ENCODE peak calls at places on chromosome 10, in five cellular contexts. L is fibroblast of lung, O is IMR-90, S is HCT116, Z is PC-3. K is an unnamed sample.

GRCh38 chr10:3763035-3763456 is 22.0 kb downstream of the KLF6 start:
- DNase-seq in Z (peak; percentile 85), L (peak; percentile 41), O (peak; percentile 59), S (peak; percentile 72), K (no peak)

GRCh38 chr10:48231699-48232315 is 42.7 kb downstream of the FRMPD2 start:
- DNase-seq in S (no peak), O (no peak), Z (peak; percentile 26), L (no peak), K (no peak)

GRCh38 chr10:13758302-13758701 is 171.5 kb downstream of the PRPF18 start:
- DNase-seq in Z (no peak), S (peak; percentile 3), L (peak; percentile 58), O (peak; percentile 70), K (no peak)

GRCh38 chr10:90229486-90229885 is 528.1 kb downstream of the KIF20B start:
- DNase-seq in Z (no peak), O (no peak), L (no peak), S (no peak), K (no peak)

GRCh38 chr10:77613476-77614130 is 24.0 kb downstream of the KCNMA1 start:
- DNase-seq in L (no peak), S (no peak), O (no peak), Z (no peak), K (no peak)

GRCh38 chr10:54402576-54402975 is 398.5 kb downstream of the PCDH15 start:
- DNase-seq in S (no peak), Z (peak; percentile 76), O (peak; percentile 7), L (peak; percentile 65), K (peak; percentile 42)

GRCh38 chr10:1270490-1270889 is 214.3 kb downstream of the WDR37 start:
- DNase-seq in S (no peak), O (no peak), L (no peak), Z (no peak), K (no peak)

GRCh38 chr10:85919358-85920022 is 447.1 kb downstream of the GRID1 start:
- DNase-seq in S (no peak), L (no peak), Z (no peak), O (no peak), K (no peak)

GRCh38 chr10:87816842-87817178 is 1.2 kb downstream of the ATAD1 start:
- DNase-seq in O (no peak), L (peak; percentile 5), Z (peak; percentile 5), S (no peak), K (no peak)

GRCh38 chr10:119501690-119502089 is 40.8 kb downstream of the RGS10 start:
- DNase-seq in L (no peak), Z (no peak), S (no peak), O (no peak), K (no peak)

GRCh38 chr10:119203006-119203405 is 4.4 kb upstream of the GRK5 start:
- DNase-seq in L (peak; percentile 39), Z (peak; percentile 64), O (peak; percentile 84), S (no peak), K (no peak)

GRCh38 chr10:99708428-99709010 is 23.4 kb downstream of the COX15 start:
- DNase-seq in Z (no peak), O (peak; percentile 56), L (peak; percentile 16), S (no peak), K (peak; percentile 19)

DNA sequence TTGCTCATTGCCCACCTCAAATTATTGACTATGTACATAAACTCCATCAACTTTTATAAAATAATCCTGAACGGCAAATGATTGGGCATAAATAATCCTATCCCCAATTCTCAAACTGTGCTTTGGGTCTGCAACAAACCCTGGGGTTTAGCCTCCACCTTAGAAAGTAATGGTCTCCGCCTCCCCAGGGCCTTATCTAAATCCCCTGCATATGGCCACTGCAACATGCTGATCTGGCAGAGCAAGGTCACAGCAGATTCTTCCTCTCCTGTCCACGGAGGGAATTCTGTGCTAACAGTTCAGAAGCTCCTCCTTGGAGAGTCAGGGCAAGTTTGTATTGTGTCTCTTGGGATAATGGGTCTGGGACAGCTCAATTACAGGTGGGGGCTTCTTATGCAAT is 18.4 kb downstream of the FXYD4 start:
- DNase-seq in O (no peak), S (no peak), Z (no peak), L (no peak), K (no peak)
- H3K4me3 ChIP-seq in O (no peak overlapping the region), S (no peak overlapping the region), Z (no peak overlapping the region), L (no peak overlapping the region), K (no peak overlapping the region)

DNA sequence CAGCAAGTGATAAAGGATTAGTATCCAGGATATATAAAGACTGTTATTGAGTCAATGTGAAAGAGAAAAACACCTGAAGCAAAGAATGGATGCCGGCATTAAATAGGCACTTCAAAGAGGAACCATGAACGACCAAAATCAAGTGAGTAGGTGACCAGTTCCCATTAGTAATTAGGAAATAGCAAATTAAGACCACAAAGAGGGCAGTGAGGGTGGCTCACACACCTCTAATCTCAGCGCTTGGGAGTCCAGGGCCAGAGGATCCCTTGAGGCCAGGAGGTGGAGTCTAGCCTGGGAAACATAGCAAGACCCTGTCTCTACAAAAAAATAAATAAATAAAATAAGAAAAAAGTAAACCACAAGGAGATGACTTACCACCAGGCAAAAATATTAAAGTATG is 1.5 kb upstream of the ANTXRL start:
- DNase-seq in L (no peak), S (no peak), Z (no peak), O (no peak), K (no peak)
- H2AFZ ChIP-seq in L (peak overlapping the region; percentile 83), S (no peak overlapping the region), Z (peak overlapping the region; percentile 78), O (no peak overlapping the region), K (peak overlapping the region; percentile 81)

GRCh38 chr10:100755821-100756220 is 10.4 kb downstream of the PAX2 start:
- DNase-seq in Z (no peak), S (no peak), L (no peak), O (no peak), K (no peak)
- H3K27me3 ChIP-seq in Z (peaks cover 96% of the 10 kb centered on the region), S (peaks cover 4% of the 10 kb centered on the region), L (peaks cover 53% of the 10 kb centered on the region), O (peaks cover 84% of the 10 kb centered on the region), K (no peaks in the 10 kb centered on the region)

DNA sequence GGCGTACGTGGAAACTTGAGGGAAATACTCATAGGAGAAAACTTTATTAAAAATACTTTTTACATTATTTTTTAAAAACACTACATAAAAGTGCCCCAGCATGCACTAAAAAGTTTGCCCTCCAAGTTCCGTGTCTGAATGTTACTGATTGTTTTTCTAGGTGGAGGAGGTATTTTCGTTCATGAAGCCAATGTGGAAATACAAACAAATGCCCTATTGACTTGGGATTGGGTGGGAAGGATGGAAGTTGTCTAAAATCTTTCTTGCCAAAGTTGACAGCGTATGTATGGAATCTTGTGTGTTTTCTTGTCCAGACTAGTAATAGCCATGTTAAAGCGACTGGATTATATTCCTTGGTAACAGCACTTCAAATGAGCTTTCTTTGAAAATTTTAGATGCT is 1.2 kb downstream of the PROSER2 start:
- DNase-seq in O (peak; percentile 30), Z (no peak), L (peak; percentile 22), S (no peak), K (no peak)
- H3K4me3 ChIP-seq in O (no peak overlapping the region), Z (peak overlapping the region; percentile 91), L (peak overlapping the region; percentile 74), S (peak overlapping the region; percentile 80), K (no peak overlapping the region)

DNA sequence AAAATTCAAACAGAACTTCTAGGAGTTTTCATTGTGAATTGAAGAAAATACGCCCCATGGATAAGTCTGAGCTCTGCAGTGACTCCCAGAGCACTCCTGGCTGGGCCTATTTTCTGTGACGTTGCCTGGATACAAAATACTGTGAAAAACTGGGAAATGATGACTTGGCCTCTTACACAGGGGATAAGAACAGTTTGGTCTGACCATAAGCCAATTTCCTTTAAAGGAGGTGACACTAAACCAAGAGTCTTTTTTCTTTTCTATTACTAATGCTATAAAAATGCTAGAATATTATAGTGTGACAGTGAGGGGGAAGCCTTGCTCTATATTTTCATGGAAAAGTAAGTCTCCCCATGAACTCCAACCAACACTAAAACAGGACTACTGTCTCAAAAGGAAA is 45.6 kb downstream of the MYOF start:
- DNase-seq in Z (peak; percentile 76), L (peak; percentile 99), O (peak; percentile 97), S (no peak), K (no peak)
- H2AFZ ChIP-seq in Z (no peak overlapping the region), L (no peak overlapping the region), O (no peak overlapping the region), S (no peak overlapping the region), K (no peak overlapping the region)

GRCh38 chr10:52313350-52314006 is 603 bp upstream of the DKK1 start:
- DNase-seq in Z (no peak), L (peak; percentile 12), S (peak; percentile 55), O (peak; percentile 32), K (no peak)

GRCh38 chr10:52312999-52313349 is 1.1 kb upstream of the DKK1 start:
- DNase-seq in Z (no peak), S (no peak), O (peak; percentile 6), L (peak; percentile 19), K (no peak)

GRCh38 chr10:52314007-52314821 is at the start of gene DKK1:
- DNase-seq in Z (peak; percentile 100), L (peak; percentile 79), S (peak; percentile 86), O (peak; percentile 76), K (no peak)

DNA sequence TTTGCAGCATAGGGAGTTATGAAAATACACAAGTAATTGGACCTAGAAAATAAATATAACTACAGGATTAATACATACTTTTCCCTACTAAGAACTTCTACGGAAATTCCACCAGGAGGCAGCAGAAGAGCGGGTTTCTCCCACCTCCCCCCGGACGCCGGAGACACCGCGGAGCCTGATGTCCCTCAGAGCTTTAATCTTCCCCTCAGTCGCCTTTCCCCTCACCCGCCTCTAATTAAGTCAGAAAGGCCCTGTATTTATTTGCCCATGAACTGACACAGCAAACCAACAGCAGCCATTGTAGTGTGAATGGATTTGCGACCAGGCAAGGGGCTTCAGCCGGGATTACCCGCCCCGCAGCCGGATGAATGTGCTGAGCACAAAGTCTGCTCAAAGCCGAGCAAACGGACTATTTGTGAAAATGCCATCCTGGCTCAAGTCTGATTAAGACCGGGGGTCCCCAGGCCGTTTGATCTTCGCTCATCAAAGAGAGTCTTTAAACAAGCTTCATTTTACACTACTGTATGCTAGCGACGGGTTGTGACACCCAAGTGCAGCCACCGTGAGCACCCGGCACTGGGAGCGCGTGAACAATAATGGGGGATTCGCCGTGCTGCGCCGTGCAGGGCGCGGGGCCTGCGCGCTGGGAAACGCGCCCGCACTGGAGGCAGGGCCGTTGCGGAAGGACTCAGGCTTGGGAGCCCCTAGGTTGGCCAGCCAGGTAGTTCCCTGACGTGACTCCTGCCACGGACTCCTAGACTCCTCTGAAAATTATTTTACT is 5.6 kb upstream of the DKK1 start:
- DNase-seq in O (peak; percentile 78), S (no peak), L (peak; percentile 85), Z (peak; percentile 94), K (peak; percentile 41)
- H3K27me3 ChIP-seq in O (no peaks in the 10 kb centered on the region), S (no peaks in the 10 kb centered on the region), L (no peaks in the 10 kb centered on the region), Z (no peaks in the 10 kb centered on the region), K (no peaks in the 10 kb centered on the region)

DNA sequence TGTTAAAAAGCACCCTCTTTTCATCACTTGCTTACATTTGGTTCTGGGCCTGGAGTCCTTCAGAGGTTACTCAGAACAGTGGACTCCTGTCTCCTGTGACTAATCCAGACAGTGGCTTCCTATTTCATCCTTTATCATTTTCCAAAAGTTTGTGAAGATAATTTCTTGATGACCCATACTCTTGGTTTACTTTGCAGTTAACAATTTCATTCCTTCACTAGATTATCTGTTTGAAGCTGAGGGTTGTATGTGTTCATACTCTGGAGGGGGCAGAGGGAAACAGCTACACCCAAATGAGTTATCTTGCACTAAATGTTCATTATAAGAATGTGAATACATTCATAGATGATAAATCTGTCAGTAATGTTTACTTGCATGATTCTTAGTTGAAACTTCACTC is 124.7 kb downstream of the ZNF248 start:
- DNase-seq in Z (peak; percentile 97), L (no peak), S (no peak), O (peak; percentile 1), K (no peak)
- H3K4me3 ChIP-seq in Z (no peak overlapping the region), L (no peak overlapping the region), S (no peak overlapping the region), O (no peak overlapping the region), K (no peak overlapping the region)

GRCh38 chr10:31940839-31941653 is 12.4 kb upstream of the ARHGAP12 start:
- DNase-seq in L (peak; percentile 86), S (peak; percentile 99), Z (peak; percentile 98), O (peak; percentile 95), K (no peak)
- H2AFZ ChIP-seq in L (no peak overlapping the region), S (no peak overlapping the region), Z (peak overlapping the region; percentile 1), O (no peak overlapping the region), K (no peak overlapping the region)

GRCh38 chr10:124252097-124252715 is 158.8 kb upstream of the CHST15 start:
- DNase-seq in Z (no peak), O (no peak), S (no peak), L (no peak), K (no peak)
- H3K27me3 ChIP-seq in Z (no peaks in the 10 kb centered on the region), O (no peaks in the 10 kb centered on the region), S (no peaks in the 10 kb centered on the region), L (no peaks in the 10 kb centered on the region), K (no peaks in the 10 kb centered on the region)